ENCODE peak calls at places on chromosomes 11 and 22, in eight cellular contexts. L, V, J, C, H, D, P and K are unnamed samples.

GRCh38 chr22:48905206-48905975 is 922.3 kb downstream of the BRD1 start:
- DNase-seq in L (peak), V (no peak), J (no peak), C (no peak), H (no peak), D (no peak), P (no peak), K (no peak)

GRCh38 chr11:27933992-27934829 is 173.7 kb downstream of the KIF18A start:
- DNase-seq in L (no peak), V (no peak), J (no peak), C (no peak), H (peak), D (no peak), P (no peak), K (peak)

GRCh38 chr22:49826603-49827306 is 918 bp downstream of the BRD1 start:
- DNase-seq in L (peak), V (peak), J (no peak), C (peak), H (no peak), D (peak), P (peak), K (peak)

GRCh38 chr11:123527947-123528346 is 97.9 kb downstream of the GRAMD1B start:
- DNase-seq in L (no peak), V (no peak), J (no peak), C (no peak), H (no peak), D (no peak), P (no peak), K (no peak)

GRCh38 chr11:92978226-92979111 is 9.0 kb downstream of the MTNR1B start:
- DNase-seq in L (no peak), V (no peak), J (no peak), C (no peak), H (no peak), D (no peak), P (peak), K (no peak)

GRCh38 chr11:48052183-48053040 is 72.1 kb downstream of the PTPRJ start:
- DNase-seq in L (no peak), V (no peak), J (no peak), C (peak), H (peak), D (no peak), P (peak), K (peak)

GRCh38 chr11:130278745-130279144 is 36.0 kb downstream of the ZBTB44 start:
- DNase-seq in L (no peak), V (no peak), J (no peak), C (no peak), H (no peak), D (no peak), P (no peak), K (no peak)

GRCh38 chr11:127275771-127276170 is 275.2 kb upstream of the KIRREL3 start:
- DNase-seq in L (no peak), V (no peak), J (no peak), C (no peak), H (no peak), D (no peak), P (no peak), K (peak)

GRCh38 chr11:100637706-100638105 is 49.4 kb upstream of the ARHGAP42 start:
- DNase-seq in L (no peak), V (no peak), J (no peak), C (no peak), H (no peak), D (no peak), P (no peak), K (peak)

GRCh38 chr11:120129570-120129969 is 8.3 kb downstream of the TRIM29 start:
- DNase-seq in L (peak), V (peak), J (peak), C (no peak), H (no peak), D (no peak), P (no peak), K (no peak)

GRCh38 chr11:102615077-102615893 is 9.8 kb downstream of the MMP20 start:
- DNase-seq in L (no peak), V (no peak), J (no peak), C (no peak), H (no peak), D (no peak), P (no peak), K (no peak)

GRCh38 chr11:77084581-77085191 is 17.9 kb downstream of the CAPN5 start:
- DNase-seq in L (peak), V (peak), J (peak), C (peak), H (no peak), D (no peak), P (peak), K (peak)

GRCh38 chr22:37230673-37231405 is 13.2 kb downstream of the RAC2 start:
- DNase-seq in L (no peak), V (no peak), J (no peak), C (peak), H (no peak), D (no peak), P (no peak), K (no peak)

GRCh38 chr11:19365743-19366410 is 125.1 kb upstream of the E2F8 start:
- DNase-seq in L (no peak), V (no peak), J (no peak), C (no peak), H (no peak), D (no peak), P (no peak), K (no peak)

GRCh38 chr11:119309953-119310681 is 6.8 kb downstream of the MCAM start:
- DNase-seq in L (no peak), V (no peak), J (no peak), C (no peak), H (no peak), D (no peak), P (no peak), K (no peak)

GRCh38 chr11:93225642-93226041 is 27.9 kb upstream of the SLC36A4 start:
- DNase-seq in L (no peak), V (no peak), J (no peak), C (no peak), H (peak), D (no peak), P (no peak), K (no peak)

GRCh38 chr11:116821050-116821918 is 1.8 kb downstream of the APOA4 start:
- DNase-seq in L (no peak), V (no peak), J (no peak), C (no peak), H (no peak), D (no peak), P (no peak), K (no peak)

GRCh38 chr11:111792314-111792713 is 26.1 kb upstream of the PPP2R1B start:
- DNase-seq in L (no peak), V (no peak), J (no peak), C (no peak), H (no peak), D (no peak), P (no peak), K (no peak)

GRCh38 chr11:69402251-69402892 is 79.1 kb upstream of the LINC01488 start:
- DNase-seq in L (no peak), V (no peak), J (peak), C (no peak), H (no peak), D (no peak), P (no peak), K (no peak)

GRCh38 chr22:11616811-11617210 is 3911.2 kb upstream of the OR11H1 start:
- DNase-seq in L (no peak), V (no peak), J (no peak), C (no peak), H (no peak), D (no peak), P (no peak), K (no peak)

GRCh38 chr11:106624377-106624776 is 393.9 kb downstream of the GUCY1A2 start:
- DNase-seq in L (no peak), V (no peak), J (no peak), C (no peak), H (no peak), D (no peak), P (no peak), K (no peak)

GRCh38 chr11:128694618-128695481 is 978 bp downstream of the FLI1 start:
- DNase-seq in L (peak), V (no peak), J (no peak), C (no peak), H (no peak), D (no peak), P (no peak), K (no peak)

GRCh38 chr11:113675565-113675964 is 30.5 kb downstream of the TMPRSS5 start:
- DNase-seq in L (no peak), V (no peak), J (no peak), C (no peak), H (no peak), D (no peak), P (no peak), K (no peak)

GRCh38 chr11:122197055-122197987 is 81.3 kb upstream of the BLID start:
- DNase-seq in L (no peak), V (no peak), J (no peak), C (no peak), H (peak), D (no peak), P (no peak), K (no peak)

GRCh38 chr11:119701591-119702260 is 27.3 kb downstream of the NECTIN1 start:
- DNase-seq in L (no peak), V (no peak), J (no peak), C (no peak), H (no peak), D (no peak), P (no peak), K (no peak)

GRCh38 chr11:116108161-116108560 is 603.9 kb upstream of the CADM1 start:
- DNase-seq in L (no peak), V (no peak), J (no peak), C (no peak), H (no peak), D (no peak), P (no peak), K (no peak)

GRCh38 chr11:121567988-121568387 is 115.2 kb upstream of the SORL1-AS1 start:
- DNase-seq in L (no peak), V (no peak), J (no peak), C (no peak), H (no peak), D (no peak), P (no peak), K (no peak)

GRCh38 chr11:86676533-86677154 is 4.2 kb upstream of the ME3 start:
- DNase-seq in L (no peak), V (no peak), J (no peak), C (no peak), H (peak), D (no peak), P (no peak), K (no peak)

GRCh38 chr11:78371221-78371899 is 46.3 kb downstream of the GAB2 start:
- DNase-seq in L (no peak), V (no peak), J (no peak), C (no peak), H (no peak), D (no peak), P (no peak), K (no peak)

GRCh38 chr11:125123947-125124633 is 12.7 kb upstream of the TMEM218 start:
- DNase-seq in L (no peak), V (peak), J (no peak), C (peak), H (peak), D (peak), P (peak), K (peak)

GRCh38 chr11:79185351-79185750 is 255.5 kb downstream of the TENM4 start:
- DNase-seq in L (no peak), V (no peak), J (no peak), C (no peak), H (no peak), D (no peak), P (peak), K (no peak)

GRCh38 chr22:49930596-49931412 is 12.4 kb downstream of the CRELD2 start:
- DNase-seq in L (no peak), V (peak), J (no peak), C (peak), H (peak), D (peak), P (peak), K (no peak)

GRCh38 chr11:96279018-96279417 is 64.0 kb downstream of the MAML2 start:
- DNase-seq in L (no peak), V (no peak), J (no peak), C (no peak), H (no peak), D (no peak), P (no peak), K (no peak)
- TF ChIP-seq EP300 in L (no peak), V (no peak), J (no peak), C (no peak), H (no peak), D (no peak), P (no peak), K (no peak)

DNA sequence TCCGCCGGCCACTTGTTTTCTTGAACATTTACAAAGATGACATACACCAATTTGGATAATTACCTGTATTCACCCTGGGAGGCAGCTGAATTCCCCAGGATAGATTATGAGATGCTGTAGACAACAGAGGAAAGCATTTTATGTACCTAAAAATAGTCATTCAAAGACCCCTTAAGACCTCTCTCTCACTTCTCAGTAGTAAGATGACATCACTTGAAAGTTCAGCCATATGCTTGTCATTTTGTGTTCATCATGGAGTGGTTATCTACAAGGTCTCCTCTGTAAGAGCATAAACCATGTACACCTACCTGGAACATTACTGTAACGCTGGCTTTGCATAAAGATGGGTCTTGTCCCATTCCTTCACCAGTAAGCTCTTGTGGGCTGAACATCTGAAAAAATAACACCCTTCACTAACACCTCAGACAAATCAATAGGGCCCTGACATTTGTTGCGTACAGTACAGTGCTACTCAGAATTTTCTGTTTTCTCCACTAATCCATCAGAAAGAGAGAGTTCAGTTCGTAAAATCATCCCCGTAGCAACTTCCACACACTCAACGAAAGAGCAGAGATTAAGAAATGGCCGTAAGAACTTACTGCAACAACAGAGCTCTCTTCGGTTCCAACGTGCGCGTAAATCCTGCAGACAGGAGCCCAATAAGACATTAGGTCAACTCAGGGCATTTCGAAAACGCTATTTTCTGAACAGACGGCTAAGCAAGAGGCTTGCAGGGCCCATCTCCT is 15.6 kb upstream of the WDR74 start:
- DNase-seq in L (no peak), V (no peak), J (no peak), C (no peak), H (no peak), D (no peak), P (no peak), K (no peak)
- TF ChIP-seq POLR2A in L (no peak), V (no peak), J (no peak), C (no peak), H (no peak), D (no peak), P (no peak), K (no peak)

GRCh38 chr11:117874910-117875396 is 1.5 kb downstream of the FXYD6 start:
- DNase-seq in L (no peak), V (no peak), J (no peak), C (no peak), H (no peak), D (no peak), P (no peak), K (no peak)

GRCh38 chr11:117873828-117874125 is 2.7 kb downstream of the FXYD6 start:
- DNase-seq in L (no peak), V (no peak), J (no peak), C (no peak), H (no peak), D (no peak), P (no peak), K (no peak)

GRCh38 chr11:117875397-117876048 is 935 bp downstream of the FXYD6 start:
- DNase-seq in L (peak), V (no peak), J (no peak), C (no peak), H (no peak), D (no peak), P (no peak), K (no peak)

GRCh38 chr11:117872962-117873827 is 3.3 kb downstream of the FXYD6 start:
- DNase-seq in L (no peak), V (no peak), J (no peak), C (no peak), H (no peak), D (no peak), P (no peak), K (no peak)

DNA sequence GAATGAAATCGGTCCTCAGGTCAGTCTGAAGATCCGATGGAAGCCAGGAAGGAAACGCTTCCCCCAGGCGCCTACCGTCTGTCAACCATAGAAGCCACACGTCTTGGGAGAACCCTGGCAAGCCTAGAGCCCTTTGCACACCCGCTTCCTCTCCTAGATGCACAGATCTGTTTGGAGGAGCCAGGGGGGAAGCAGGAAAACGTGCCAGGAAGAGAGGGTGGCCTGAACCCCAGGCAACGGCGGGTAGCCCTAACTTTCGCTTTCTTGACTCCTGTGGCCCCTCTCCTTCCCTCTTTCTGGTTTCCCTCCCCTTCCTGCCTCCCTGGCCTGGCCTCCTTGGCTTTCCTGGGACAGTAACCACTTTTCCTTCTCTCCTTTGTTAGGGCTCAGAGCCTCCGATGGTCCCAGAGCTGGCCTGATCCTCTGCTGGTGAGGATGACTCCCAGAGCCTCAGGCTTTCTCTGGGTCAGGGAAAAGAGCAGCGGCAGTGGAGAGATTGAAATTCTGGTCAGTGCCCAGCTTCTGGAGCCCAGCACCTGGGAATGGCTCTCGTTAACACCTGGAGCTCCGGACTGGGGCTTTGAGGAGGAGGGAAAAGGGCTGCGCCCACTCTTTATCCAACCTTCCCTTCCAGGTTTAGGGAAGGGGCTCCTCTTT is 2.1 kb downstream of the FXYD6 start:
- DNase-seq in L (no peak), V (no peak), J (no peak), C (no peak), H (no peak), D (no peak), P (no peak), K (no peak)
- H3K4me3 ChIP-seq in L (peak), V (peak), J (peak), C (no peak), H (no peak), D (peak), P (peak), K (peak)

DNA sequence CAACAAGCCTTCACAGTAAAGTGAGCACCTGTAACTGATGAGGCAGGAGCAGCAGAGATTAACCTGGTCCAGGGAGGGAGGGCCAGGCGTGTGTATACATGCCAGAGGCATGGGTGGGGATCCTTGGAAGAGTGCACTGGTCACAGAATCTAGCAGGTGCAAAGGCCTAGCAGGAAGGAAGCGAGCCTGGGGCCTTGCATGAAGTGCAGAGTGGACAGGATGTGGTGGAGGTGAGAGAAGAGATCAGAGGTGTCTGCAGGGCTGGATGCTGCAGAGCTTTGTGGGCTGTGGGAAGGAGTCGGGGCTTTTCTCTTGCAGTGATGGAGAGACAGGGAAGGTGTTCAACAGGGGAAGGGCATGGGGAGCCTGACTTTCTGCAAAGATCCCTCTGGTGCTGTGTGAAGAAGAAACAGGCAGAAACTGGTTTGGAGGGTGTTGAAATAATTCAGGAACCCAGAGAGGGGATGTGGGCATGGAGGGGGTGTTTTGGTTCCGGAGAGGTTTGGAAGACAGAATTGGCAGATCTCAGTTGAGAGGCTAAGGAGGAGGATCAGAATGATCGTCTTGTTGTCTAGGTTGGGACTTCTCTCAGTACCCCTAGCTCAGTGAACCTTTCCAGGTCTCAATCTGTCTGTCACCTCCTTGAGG is 2.6 kb upstream of the TPST2 start:
- DNase-seq in L (no peak), V (no peak), J (no peak), C (peak), H (no peak), D (no peak), P (peak), K (no peak)
- TF ChIP-seq EP300 in L (no peak), V (no peak), J (no peak), C (no peak), H (no peak), D (no peak), P (no peak), K (no peak)

GRCh38 chr11:65716294-65716693 is 4.2 kb downstream of the KAT5 start:
- DNase-seq in L (no peak), V (no peak), J (peak), C (no peak), H (no peak), D (no peak), P (no peak), K (no peak)

GRCh38 chr11:65718964-65719492 is 1.6 kb downstream of the RNASEH2C start:
- DNase-seq in L (no peak), V (peak), J (peak), C (no peak), H (no peak), D (no peak), P (peak), K (no peak)

GRCh38 chr11:65718531-65718930 is 2.1 kb downstream of the RNASEH2C start:
- DNase-seq in L (no peak), V (no peak), J (peak), C (no peak), H (no peak), D (no peak), P (no peak), K (no peak)

GRCh38 chr11:65716774-65717405 is 3.7 kb downstream of the RNASEH2C start:
- DNase-seq in L (no peak), V (no peak), J (peak), C (no peak), H (no peak), D (no peak), P (no peak), K (no peak)

DNA sequence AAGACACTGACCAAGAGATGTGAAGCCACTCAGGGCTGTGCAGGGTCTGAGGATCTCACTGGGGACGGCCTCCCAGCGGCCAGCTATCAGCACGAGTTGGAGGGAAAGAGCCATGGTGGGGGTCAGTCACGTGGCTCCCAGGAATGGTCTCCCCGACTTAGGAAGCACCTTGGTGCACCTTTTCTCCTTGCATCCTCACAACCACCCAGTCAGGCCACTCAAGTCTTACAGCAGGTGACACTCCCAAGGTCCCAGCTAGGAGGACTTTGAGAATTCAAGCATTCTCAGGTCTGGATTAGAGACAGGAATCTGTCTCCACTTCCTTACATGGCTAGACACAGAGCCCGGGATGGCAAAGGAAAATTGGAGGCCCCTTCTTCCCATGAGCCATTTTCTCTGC is 2.7 kb downstream of the RNASEH2C start:
- DNase-seq in L (no peak), V (no peak), J (peak), C (no peak), H (no peak), D (no peak), P (no peak), K (no peak)
- TF ChIP-seq POLR2A in L (no peak), V (no peak), J (no peak), C (no peak), H (no peak), D (no peak), P (no peak), K (no peak)